ENCODE peak calls at places on chromosomes 6 and 20, in seven cellular contexts. U is HL-60, N is NCI-H774, D is H54, R is M059J, M is lower lobe of right lung, O is gastrocnemius medialis. W is an unnamed sample.

GRCh38 chr20:8721098-8721497 is 347.8 kb upstream of the PLCB4 start:
- DNase-seq in D (no peak), R (peak), U (peak), N (peak), O (no peak), M (no peak), W (peak)

GRCh38 chr6:958531-958930 is 265.6 kb upstream of the EXOC2 start:
- DNase-seq in N (no peak), D (no peak), U (no peak), M (no peak), O (no peak), R (peak), W (peak)

GRCh38 chr20:23503649-23504048 is 12.7 kb downstream of the CST8 start:
- DNase-seq in O (no peak), U (no peak), M (no peak), D (no peak), R (no peak), N (no peak), W (no peak)

GRCh38 chr6:88380083-88380482 is 213.9 kb upstream of the CNR1 start:
- DNase-seq in U (peak), M (peak), N (no peak), R (peak), O (peak), D (peak), W (peak)

GRCh38 chr6:3157151-3157933 is at the start of gene TUBB2A:
- DNase-seq in U (peak), M (peak), N (peak), D (peak), O (peak), R (peak), W (peak)

GRCh38 chr6:116876107-116876506 is 935 bp upstream of the RFX6 start:
- DNase-seq in D (no peak), O (no peak), R (no peak), U (no peak), M (no peak), N (no peak), W (no peak)

GRCh38 chr6:155936551-155936950 is 480.9 kb upstream of the NOX3 start:
- DNase-seq in R (no peak), M (no peak), D (no peak), U (no peak), O (no peak), N (no peak), W (no peak)

GRCh38 chr6:26032387-26033131 is 54.7 kb upstream of the HFE start:
- DNase-seq in D (no peak), O (no peak), U (peak), N (no peak), R (peak), M (no peak), W (peak)